ENCODE peak calls at places on chromosomes 6 and 20, in ten cellular contexts. V, J, S, Q, P, I, Y, G, H and F are unnamed samples.

GRCh38 chr6:135270676-135271536 is 89.8 kb downstream of the MYB start:
- DNase-seq in V (peak; percentile 72), J (no peak), S (no peak), Q (peak; percentile 14), P (no peak), I (no peak), Y (no peak), G (no peak), H (no peak), F (no peak)

GRCh38 chr6:163630991-163631390 is 216.5 kb downstream of the QKI start:
- DNase-seq in V (no peak), J (no peak), S (no peak), Q (no peak), P (no peak), I (no peak), Y (no peak), G (no peak), H (no peak), F (no peak)

GRCh38 chr6:26234421-26235239 is 130.4 kb upstream of the BTN3A2 start:
- DNase-seq in V (no peak), J (peak; percentile 89), S (peak; percentile 38), Q (peak; percentile 89), P (peak; percentile 96), I (peak; percentile 51), Y (peak; percentile 42), G (no peak), H (peak; percentile 27), F (no peak)

GRCh38 chr6:161128680-161129196 is 137.2 kb downstream of the MAP3K4 start:
- DNase-seq in V (no peak), J (peak; percentile 86), S (no peak), Q (no peak), P (no peak), I (no peak), Y (no peak), G (no peak), H (no peak), F (no peak)

GRCh38 chr20:16005612-16006493 is 567.4 kb downstream of the KIF16B start:
- DNase-seq in V (no peak), J (no peak), S (no peak), Q (no peak), P (no peak), I (no peak), Y (no peak), G (no peak), H (no peak), F (no peak)

GRCh38 chr20:50052952-50053789 is 59.8 kb downstream of the UBE2V1 start:
- DNase-seq in V (no peak), J (no peak), S (no peak), Q (no peak), P (no peak), I (no peak), Y (no peak), G (no peak), H (no peak), F (no peak)

GRCh38 chr20:57654363-57654997 is 34.3 kb upstream of the ZBP1 start:
- DNase-seq in V (peak; percentile 51), J (peak; percentile 36), S (peak; percentile 25), Q (peak; percentile 69), P (peak; percentile 42), I (peak; percentile 41), Y (peak; percentile 15), G (peak; percentile 81), H (peak; percentile 56), F (peak; percentile 81)

GRCh38 chr20:13341737-13342393 is 120.8 kb downstream of the ISM1 start:
- DNase-seq in V (no peak), J (no peak), S (no peak), Q (no peak), P (no peak), I (no peak), Y (no peak), G (no peak), H (no peak), F (no peak)

GRCh38 chr20:15560936-15561531 is 1012.2 kb downstream of the KIF16B start:
- DNase-seq in V (no peak), J (no peak), S (no peak), Q (no peak), P (peak; percentile 15), I (no peak), Y (no peak), G (no peak), H (no peak), F (no peak)

GRCh38 chr6:71289039-71289801 is 609 bp downstream of the OGFRL1 start:
- DNase-seq in V (peak; percentile 34), J (peak; percentile 35), S (no peak), Q (peak; percentile 25), P (no peak), I (peak; percentile 8), Y (no peak), G (no peak), H (no peak), F (no peak)

GRCh38 chr6:1376653-1377052 is 12.7 kb upstream of the FOXF2 start:
- DNase-seq in V (no peak), J (no peak), S (no peak), Q (no peak), P (no peak), I (no peak), Y (no peak), G (no peak), H (no peak), F (peak; percentile 70)

GRCh38 chr20:11891081-11891826 is 26.4 kb upstream of the BTBD3 start:
- DNase-seq in V (peak; percentile 50), J (peak; percentile 60), S (no peak), Q (peak; percentile 66), P (peak; percentile 94), I (no peak), Y (no peak), G (peak; percentile 84), H (peak; percentile 74), F (no peak)